ENCODE peak calls at places on chromosomes 16 and 17, in six cellular contexts. One of them, this sample, is unnamed.

GRCh38 chr16:78249056-78249455 is 149.6 kb downstream of the WWOX start:
- DNase-seq in germinal center: no peak
- DNase-seq in GM12865: no peak
- DNase-seq in HTR-8/SVneo: no peak
- DNase-seq in activated CD8-positive, alpha-beta memory T cell treated with anti-CD3 and anti-CD28 coated beads for 4 hours: no peak
- DNase-seq in mucosa of descending colon: peak; percentile 61
- DNase-seq in this sample: peak; percentile 52

GRCh38 chr16:86755571-86756006 is 177.2 kb downstream of the FOXL1 start:
- DNase-seq in germinal center: no peak
- DNase-seq in GM12865: no peak
- DNase-seq in HTR-8/SVneo: no peak
- DNase-seq in activated CD8-positive, alpha-beta memory T cell treated with anti-CD3 and anti-CD28 coated beads for 4 hours: no peak
- DNase-seq in mucosa of descending colon: no peak
- DNase-seq in this sample: no peak

GRCh38 chr17:82932146-82933005 is 92.6 kb upstream of the ZNF750 start:
- DNase-seq in germinal center: no peak
- DNase-seq in GM12865: no peak
- DNase-seq in HTR-8/SVneo: no peak
- DNase-seq in activated CD8-positive, alpha-beta memory T cell treated with anti-CD3 and anti-CD28 coated beads for 4 hours: no peak
- DNase-seq in mucosa of descending colon: no peak
- DNase-seq in this sample: no peak

GRCh38 chr16:70679653-70680494 is 6.0 kb downstream of the MTSS2 start:
- DNase-seq in germinal center: peak; percentile 47
- DNase-seq in GM12865: no peak
- DNase-seq in HTR-8/SVneo: no peak
- DNase-seq in activated CD8-positive, alpha-beta memory T cell treated with anti-CD3 and anti-CD28 coated beads for 4 hours: no peak
- DNase-seq in mucosa of descending colon: peak; percentile 45
- DNase-seq in this sample: no peak

GRCh38 chr16:49754495-49755290 is 101.2 kb downstream of the ZNF423 start:
- DNase-seq in germinal center: no peak
- DNase-seq in GM12865: peak; percentile 3
- DNase-seq in HTR-8/SVneo: no peak
- DNase-seq in activated CD8-positive, alpha-beta memory T cell treated with anti-CD3 and anti-CD28 coated beads for 4 hours: no peak
- DNase-seq in mucosa of descending colon: peak; percentile 47
- DNase-seq in this sample: no peak

GRCh38 chr17:29176500-29177351 is 3.5 kb downstream of the MYO18A start:
- DNase-seq in germinal center: peak; percentile 84
- DNase-seq in GM12865: peak; percentile 83
- DNase-seq in HTR-8/SVneo: no peak
- DNase-seq in activated CD8-positive, alpha-beta memory T cell treated with anti-CD3 and anti-CD28 coated beads for 4 hours: peak; percentile 21
- DNase-seq in mucosa of descending colon: peak; percentile 86
- DNase-seq in this sample: peak; percentile 90

GRCh38 chr17:74085434-74085833 is 118.0 kb upstream of the RPL38 start:
- DNase-seq in germinal center: no peak
- DNase-seq in GM12865: peak; percentile 5
- DNase-seq in HTR-8/SVneo: no peak
- DNase-seq in activated CD8-positive, alpha-beta memory T cell treated with anti-CD3 and anti-CD28 coated beads for 4 hours: no peak
- DNase-seq in mucosa of descending colon: no peak
- DNase-seq in this sample: no peak

GRCh38 chr17:4590981-4591453 is 6.7 kb downstream of the SMTNL2 start:
- DNase-seq in germinal center: no peak
- DNase-seq in GM12865: no peak
- DNase-seq in HTR-8/SVneo: no peak
- DNase-seq in activated CD8-positive, alpha-beta memory T cell treated with anti-CD3 and anti-CD28 coated beads for 4 hours: no peak
- DNase-seq in mucosa of descending colon: no peak
- DNase-seq in this sample: no peak

GRCh38 chr16:19400709-19401108 is 17.0 kb upstream of the TMC5 start:
- DNase-seq in germinal center: no peak
- DNase-seq in GM12865: peak; percentile 15
- DNase-seq in HTR-8/SVneo: no peak
- DNase-seq in activated CD8-positive, alpha-beta memory T cell treated with anti-CD3 and anti-CD28 coated beads for 4 hours: no peak
- DNase-seq in mucosa of descending colon: no peak
- DNase-seq in this sample: no peak

GRCh38 chr17:17353625-17354484 is 50.7 kb downstream of the NT5M start:
- DNase-seq in germinal center: no peak
- DNase-seq in GM12865: no peak
- DNase-seq in HTR-8/SVneo: no peak
- DNase-seq in activated CD8-positive, alpha-beta memory T cell treated with anti-CD3 and anti-CD28 coated beads for 4 hours: no peak
- DNase-seq in mucosa of descending colon: no peak
- DNase-seq in this sample: no peak

GRCh38 chr16:72024862-72025382 is 16.4 kb downstream of the DHODH start:
- DNase-seq in germinal center: no peak
- DNase-seq in GM12865: no peak
- DNase-seq in HTR-8/SVneo: no peak
- DNase-seq in activated CD8-positive, alpha-beta memory T cell treated with anti-CD3 and anti-CD28 coated beads for 4 hours: no peak
- DNase-seq in mucosa of descending colon: no peak
- DNase-seq in this sample: no peak

GRCh38 chr17:28139822-28140221 is 97.3 kb downstream of the NLK start:
- DNase-seq in germinal center: no peak
- DNase-seq in GM12865: no peak
- DNase-seq in HTR-8/SVneo: no peak
- DNase-seq in activated CD8-positive, alpha-beta memory T cell treated with anti-CD3 and anti-CD28 coated beads for 4 hours: no peak
- DNase-seq in mucosa of descending colon: no peak
- DNase-seq in this sample: no peak

GRCh38 chr16:61581417-61582046 is 454.7 kb downstream of the CDH8 start:
- DNase-seq in germinal center: no peak
- DNase-seq in GM12865: no peak
- DNase-seq in HTR-8/SVneo: no peak
- DNase-seq in activated CD8-positive, alpha-beta memory T cell treated with anti-CD3 and anti-CD28 coated beads for 4 hours: no peak
- DNase-seq in mucosa of descending colon: peak; percentile 25
- DNase-seq in this sample: no peak

GRCh38 chr16:396605-397004 is 394 bp upstream of the NME4 start:
- DNase-seq in germinal center: no peak
- DNase-seq in GM12865: peak; percentile 59
- DNase-seq in HTR-8/SVneo: peak; percentile 73
- DNase-seq in activated CD8-positive, alpha-beta memory T cell treated with anti-CD3 and anti-CD28 coated beads for 4 hours: no peak
- DNase-seq in mucosa of descending colon: peak; percentile 58
- DNase-seq in this sample: peak; percentile 49

GRCh38 chr16:30557397-30557949 is 701 bp downstream of the ZNF764 start:
- DNase-seq in germinal center: peak; percentile 54
- DNase-seq in GM12865: no peak
- DNase-seq in HTR-8/SVneo: no peak
- DNase-seq in activated CD8-positive, alpha-beta memory T cell treated with anti-CD3 and anti-CD28 coated beads for 4 hours: no peak
- DNase-seq in mucosa of descending colon: no peak
- DNase-seq in this sample: peak; percentile 49

This sample was measured in Peyer's patch.